ENCODE peak calls at places on chromosome 18, in ten cellular contexts. P, W, D, R, T, G, B, Y, A and X are unnamed samples.

GRCh38 chr18:9055185-9055584 is 47.3 kb upstream of the NDUFV2 start:
- DNase-seq in W (no peak), P (no peak), R (no peak), A (no peak), D (no peak), G (no peak), Y (peak), B (no peak), T (peak), X (no peak)

GRCh38 chr18:12394428-12394827 is 13.3 kb upstream of the PRELID3A start:
- DNase-seq in B (no peak), T (no peak), W (peak), R (no peak), D (no peak), P (peak), Y (no peak), G (no peak), A (no peak), X (no peak)

GRCh38 chr18:44830551-44830950 is 149.9 kb downstream of the SETBP1 start:
- DNase-seq in W (no peak), R (no peak), D (no peak), T (no peak), Y (no peak), G (no peak), A (no peak), P (no peak), B (no peak), X (no peak)

GRCh38 chr18:46899274-46899948 is 17.9 kb downstream of the PIAS2 start:
- DNase-seq in Y (no peak), T (peak), D (no peak), P (no peak), B (no peak), W (no peak), G (no peak), A (no peak), R (no peak), X (no peak)

GRCh38 chr18:59022167-59022945 is 117.3 kb upstream of the SEC11C start:
- DNase-seq in R (no peak), G (no peak), T (no peak), B (no peak), Y (no peak), W (no peak), P (peak), D (no peak), A (no peak), X (peak)

GRCh38 chr18:40159141-40160017 is 1795.7 kb upstream of the PIK3C3 start:
- DNase-seq in D (peak), Y (peak), T (peak), R (no peak), B (no peak), A (no peak), G (peak), W (no peak), P (peak), X (no peak)

GRCh38 chr18:2306641-2307040 is 264.7 kb downstream of the METTL4 start:
- DNase-seq in G (no peak), P (no peak), W (no peak), Y (no peak), T (no peak), R (no peak), A (no peak), B (no peak), D (no peak), X (no peak)

GRCh38 chr18:10301831-10302483 is 152.5 kb upstream of the APCDD1 start:
- DNase-seq in Y (no peak), T (no peak), W (no peak), R (no peak), A (no peak), D (no peak), P (no peak), B (no peak), G (no peak), X (no peak)

GRCh38 chr18:46239549-46239948 is 135.4 kb downstream of the HAUS1 start:
- DNase-seq in W (no peak), A (no peak), B (no peak), Y (no peak), T (no peak), R (no peak), G (no peak), P (no peak), D (no peak), X (no peak)

GRCh38 chr18:40902436-40902835 is 1052.6 kb upstream of the PIK3C3 start:
- DNase-seq in T (no peak), Y (peak), B (no peak), A (no peak), P (no peak), R (no peak), W (no peak), G (no peak), D (no peak), X (no peak)

GRCh38 chr18:9011431-9011830 is 91.1 kb upstream of the NDUFV2 start:
- DNase-seq in W (no peak), D (no peak), T (no peak), P (no peak), B (no peak), A (no peak), G (no peak), Y (no peak), R (no peak), X (no peak)

GRCh38 chr18:2994603-2995432 is 18.1 kb downstream of the LPIN2 start:
- DNase-seq in D (no peak), R (peak), Y (no peak), B (no peak), P (no peak), T (peak), W (peak), A (no peak), G (no peak), X (peak)

GRCh38 chr18:66511810-66512209 is 92.1 kb downstream of the CDH19 start:
- DNase-seq in A (no peak), D (no peak), Y (peak), P (no peak), G (no peak), W (no peak), T (no peak), B (no peak), R (no peak), X (no peak)

GRCh38 chr18:48838166-48838775 is 112.5 kb downstream of the SMAD7 start:
- DNase-seq in T (no peak), B (no peak), A (no peak), G (no peak), D (no peak), W (no peak), R (no peak), P (no peak), Y (no peak), X (peak)

GRCh38 chr18:45519881-45520280 is 95.4 kb upstream of the SLC14A2 start:
- DNase-seq in G (no peak), T (no peak), Y (no peak), P (no peak), R (no peak), B (no peak), D (no peak), W (no peak), A (no peak), X (no peak)

GRCh38 chr18:48629730-48630324 is 91.0 kb downstream of the CTIF start:
- DNase-seq in D (no peak), Y (peak), G (no peak), R (no peak), B (no peak), W (no peak), A (no peak), T (no peak), P (no peak), X (peak)

GRCh38 chr18:44895176-44895798 is 214.6 kb downstream of the SETBP1 start:
- DNase-seq in D (peak), G (no peak), R (no peak), B (no peak), T (peak), W (peak), P (peak), Y (peak), A (peak), X (no peak)